ENCODE peak calls at places on chromosomes 3 and 15, in ten cellular contexts. Q is omental fat pad, U is NCI-H1105 treated with DMSO at 0.1 percent for 48 hours, S is Right ventricle myocardium superior, V is T-cell, H is hepatocyte, Y is globus pallidus, C is left ventricle myocardium inferior, P is C1 segment of cervical spinal cord, M is NCI-H524 treated with DMSO at 0.1 percent for 48 hours. R is an unnamed sample.
A peak's percentile ranks its signal among the peaks of the same experiment; 100 is the strongest.

GRCh38 chr3:147413712-147414325 is 4.7 kb downstream of the ZIC1 start:
- DNase-seq in S (no peak), C (no peak), U (no peak), M (no peak), H (no peak), Y (no peak), P (no peak), Q (no peak), V (no peak), R (no peak)

GRCh38 chr15:90143176-90143655 is 40.9 kb upstream of the IDH2 start:
- DNase-seq in C (peak; percentile 50), P (no peak), S (peak; percentile 73), V (peak; percentile 47), H (peak; percentile 92), M (peak; percentile 65), Y (peak; percentile 20), U (peak; percentile 0), Q (no peak), R (peak; percentile 73)

GRCh38 chr3:119156868-119157267 is 10.9 kb downstream of the TEX55 start:
- DNase-seq in S (no peak), C (no peak), Q (no peak), Y (no peak), M (no peak), P (no peak), H (no peak), U (no peak), V (no peak), R (no peak)

GRCh38 chr3:191358929-191359328 is 28.6 kb upstream of the UTS2B start:
- DNase-seq in Y (no peak), P (no peak), C (no peak), U (no peak), V (no peak), S (no peak), M (no peak), Q (no peak), H (no peak), R (no peak)

GRCh38 chr15:42001236-42001635 is 19.6 kb downstream of the PLA2G4E start:
- DNase-seq in S (no peak), U (no peak), Q (no peak), M (no peak), C (no peak), V (no peak), P (no peak), H (no peak), Y (no peak), R (no peak)

GRCh38 chr3:103918336-103918735 is 1448.4 kb upstream of the ALCAM start:
- DNase-seq in M (peak; percentile 98), S (no peak), U (no peak), C (no peak), Y (no peak), Q (no peak), H (no peak), V (no peak), P (no peak), R (no peak)

GRCh38 chr3:148992027-148992634 is 791 bp downstream of the GYG1 start:
- DNase-seq in U (peak; percentile 35), Y (peak; percentile 31), H (peak; percentile 74), V (peak; percentile 7), M (peak; percentile 11), P (no peak), S (peak; percentile 74), Q (no peak), C (peak; percentile 57), R (no peak)

GRCh38 chr15:43776718-43777292 is at the start of gene ELL3:
- DNase-seq in M (peak; percentile 34), C (peak; percentile 83), S (peak; percentile 88), P (peak; percentile 75), Q (no peak), Y (peak; percentile 56), H (peak; percentile 85), V (peak; percentile 68), U (peak; percentile 73), R (peak; percentile 69)

GRCh38 chr3:124316034-124316287 is 324.0 kb upstream of the ROPN1 start:
- DNase-seq in C (no peak), P (no peak), H (no peak), M (no peak), V (no peak), Y (no peak), U (no peak), S (no peak), Q (no peak), R (no peak)

GRCh38 chr3:77370413-77370812 is 330.5 kb downstream of the ROBO2 start:
- DNase-seq in H (no peak), P (no peak), S (no peak), C (no peak), V (no peak), Y (no peak), U (peak; percentile 6), Q (no peak), M (no peak), R (no peak)

GRCh38 chr15:45118131-45118588 is 4.0 kb downstream of the DUOXA2 start:
- DNase-seq in U (peak; percentile 81), Y (peak; percentile 91), M (peak; percentile 76), Q (peak; percentile 63), V (peak; percentile 80), C (peak; percentile 83), H (peak; percentile 96), S (peak; percentile 90), P (peak; percentile 84), R (peak; percentile 75)

GRCh38 chr15:73936181-73936580 is 9.9 kb downstream of the LOXL1 start:
- DNase-seq in U (no peak), M (no peak), Q (no peak), C (no peak), Y (no peak), H (peak; percentile 60), P (no peak), V (no peak), S (peak; percentile 43), R (no peak)

GRCh38 chr3:127637971-127638370 is 9.0 kb downstream of the PODXL2 start:
- DNase-seq in Q (no peak), S (no peak), H (no peak), M (no peak), C (no peak), V (no peak), Y (no peak), P (no peak), U (no peak), R (no peak)